ENCODE peak calls at places on chromosomes 2 and 18, in nine cellular contexts. B is neural progenitor cell, C is heart left ventricle, Q is AG10803, L is HFF-Myc, T is mucosa of descending colon, Z is psoas muscle, K is heart right ventricle, X is A549. J is an unnamed sample.

GRCh38 chr2:95021847-95022246 is 3.7 kb upstream of the MAL start:
- DNase-seq in B (no peak), C (no peak), Q (no peak), L (no peak), T (no peak), Z (no peak), K (no peak), X (no peak), J (no peak)

GRCh38 chr2:200298816-200299215 is 7.7 kb upstream of the SPATS2L start:
- DNase-seq in B (no peak), C (no peak), Q (no peak), L (no peak), T (no peak), Z (no peak), K (no peak), X (no peak), J (no peak)

GRCh38 chr2:239012936-239013669 is 165.2 kb downstream of the TWIST2 start:
- DNase-seq in B (no peak), C (no peak), Q (no peak), L (no peak), T (no peak), Z (no peak), K (no peak), X (no peak), J (no peak)

GRCh38 chr2:27627963-27628766 is 647 bp downstream of the CCDC121 start:
- DNase-seq in B (peak), C (no peak), Q (peak), L (no peak), T (no peak), Z (no peak), K (no peak), X (peak), J (peak)

GRCh38 chr2:15650616-15651366 is 59.1 kb downstream of the DDX1 start:
- DNase-seq in B (no peak), C (no peak), Q (no peak), L (no peak), T (no peak), Z (no peak), K (no peak), X (no peak), J (no peak)

GRCh38 chr2:133717497-133717896 is 149.2 kb upstream of the NCKAP5 start:
- DNase-seq in B (no peak), C (no peak), Q (peak), L (no peak), T (no peak), Z (no peak), K (no peak), X (no peak), J (peak)

GRCh38 chr2:147845608-147846002 is 776 bp downstream of the ACVR2A start:
- DNase-seq in B (no peak), C (no peak), Q (peak), L (no peak), T (no peak), Z (no peak), K (no peak), X (no peak), J (no peak)

GRCh38 chr2:107775791-107776190 is 50.9 kb upstream of the RGPD4 start:
- DNase-seq in B (no peak), C (no peak), Q (no peak), L (no peak), T (no peak), Z (no peak), K (no peak), X (no peak), J (no peak)

GRCh38 chr2:143937563-143938346 is 582.2 kb downstream of the ZEB2 start:
- DNase-seq in B (no peak), C (no peak), Q (no peak), L (no peak), T (no peak), Z (no peak), K (no peak), X (no peak), J (no peak)

GRCh38 chr2:171365232-171365631 is 68.6 kb downstream of the METTL8 start:
- DNase-seq in B (no peak), C (no peak), Q (no peak), L (peak), T (peak), Z (no peak), K (no peak), X (no peak), J (no peak)

GRCh38 chr18:44841221-44841620 is 160.5 kb downstream of the SETBP1 start:
- DNase-seq in B (no peak), C (no peak), Q (no peak), L (no peak), T (no peak), Z (no peak), K (no peak), X (no peak), J (no peak)

GRCh38 chr2:9407363-9407811 is 15.9 kb downstream of the ITGB1BP1 start:
- DNase-seq in B (no peak), C (no peak), Q (no peak), L (no peak), T (no peak), Z (no peak), K (no peak), X (no peak), J (no peak)

DNA sequence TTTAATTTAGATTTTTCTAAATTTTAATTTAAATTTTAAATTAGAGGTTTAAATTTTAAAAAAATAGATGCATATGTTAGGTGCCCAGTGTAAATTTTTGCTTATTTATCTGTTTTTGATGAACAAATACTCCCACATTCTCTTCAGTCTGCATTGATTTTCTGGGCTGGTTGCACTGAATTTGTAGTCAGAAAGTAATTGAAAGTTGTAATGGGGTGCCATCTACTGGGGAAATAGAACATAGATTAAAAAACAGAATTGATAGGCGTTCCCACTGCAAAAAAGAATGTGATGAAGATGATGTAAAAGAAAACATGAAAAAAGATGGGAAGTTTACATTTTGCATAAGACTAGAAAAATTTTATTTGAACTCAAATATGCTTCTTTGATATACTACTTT is 51.7 kb upstream of the CCDC85A start:
- DNase-seq in B (peak), C (no peak), Q (peak), L (peak), T (no peak), Z (no peak), K (no peak), X (peak), J (peak)
- TF ChIP-seq CTCF in B (peak), C (peak), Q (peak), L (peak), T (no peak), Z (peak), K (peak), X (peak), J (peak)

DNA sequence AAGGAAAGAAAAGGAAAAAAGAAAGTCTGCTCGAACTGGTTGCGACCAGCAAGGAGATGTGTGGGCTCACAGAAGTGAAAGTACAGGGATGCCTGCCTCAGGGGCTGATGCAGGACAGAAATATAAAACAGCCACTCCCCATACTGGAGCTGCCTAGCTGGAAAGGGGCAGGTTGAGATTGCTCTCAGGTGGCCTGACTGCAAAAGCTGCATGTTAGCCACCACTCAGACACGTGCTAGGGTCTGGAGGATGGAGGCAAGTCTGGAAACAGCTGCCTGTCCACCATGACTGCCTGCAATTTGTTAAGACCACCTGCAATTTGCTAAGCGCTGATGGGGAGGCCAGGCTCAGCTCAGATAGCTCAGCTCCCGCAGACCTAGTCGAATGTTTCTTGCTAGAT is 17.9 kb downstream of the B3GNT7 start:
- DNase-seq in B (no peak), C (no peak), Q (no peak), L (no peak), T (no peak), Z (no peak), K (no peak), X (no peak), J (no peak)
- H3K4me3 ChIP-seq in B (no peak), C (no peak), Q (no peak), L (no peak), T (no peak), Z (no peak), K (no peak), X (no peak), J (no peak)

GRCh38 chr2:150599889-150600288 is 112.4 kb upstream of the RND3 start:
- DNase-seq in B (no peak), C (no peak), Q (no peak), L (no peak), T (no peak), Z (no peak), K (no peak), X (no peak), J (no peak)
- TF ChIP-seq CTCF in B (no peak), C (peak), Q (no peak), L (no peak), T (no peak), Z (no peak), K (peak), X (no peak), J (no peak)

GRCh38 chr18:77102246-77103040 is 30.1 kb downstream of the MBP start:
- DNase-seq in B (no peak), C (no peak), Q (peak), L (peak), T (no peak), Z (no peak), K (no peak), X (no peak), J (peak)
- H3K4me3 ChIP-seq in B (no peak), C (no peak), Q (peak), L (peak), T (no peak), Z (peak), K (no peak), X (peak), J (peak)

DNA sequence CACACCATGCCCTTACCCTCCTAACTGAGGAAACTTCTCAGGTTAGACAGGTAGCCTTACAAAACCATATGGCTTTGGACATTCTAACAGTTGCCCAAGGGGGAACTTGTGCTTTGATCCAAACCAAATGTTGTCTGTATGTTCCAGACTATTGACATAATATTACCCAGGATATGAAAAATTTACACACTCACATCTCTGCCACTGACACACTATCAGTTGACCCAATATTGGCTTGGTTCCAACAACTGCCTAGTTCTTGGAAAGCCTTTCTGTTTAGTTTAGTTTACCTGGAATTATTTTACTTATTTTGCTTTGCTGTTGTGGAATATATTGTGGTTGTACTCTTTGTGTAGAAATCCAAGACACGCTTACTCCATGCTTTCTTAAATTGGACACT is 178.4 kb downstream of the RNF152 start:
- DNase-seq in B (no peak), C (no peak), Q (no peak), L (no peak), T (no peak), Z (no peak), K (no peak), X (no peak), J (no peak)
- TF ChIP-seq CTCF in B (no peak), C (no peak), Q (no peak), L (no peak), T (no peak), Z (no peak), K (no peak), X (no peak), J (no peak)

DNA sequence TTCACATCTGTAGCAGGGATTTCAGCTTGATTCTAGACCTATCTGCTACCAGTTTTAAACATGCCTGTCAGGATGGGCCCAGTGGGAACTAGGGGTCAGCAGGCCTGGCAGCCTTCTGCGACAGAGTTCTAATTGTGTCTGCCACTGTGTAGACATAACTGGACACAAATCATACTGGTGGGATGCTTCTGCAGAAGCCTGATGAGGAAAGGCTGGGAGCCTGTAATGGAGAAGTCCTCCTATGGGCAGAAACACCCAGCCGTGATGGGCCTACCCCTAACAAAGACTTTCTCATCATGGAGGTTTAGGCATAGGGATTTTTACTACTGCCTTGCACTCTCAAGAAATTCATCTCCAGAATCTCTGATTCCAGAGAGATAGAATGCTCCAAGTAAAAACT is 166.9 kb downstream of the PDE11A start:
- DNase-seq in B (no peak), C (no peak), Q (no peak), L (no peak), T (no peak), Z (no peak), K (no peak), X (no peak), J (no peak)
- H3K4me3 ChIP-seq in B (no peak), C (no peak), Q (no peak), L (no peak), T (no peak), Z (no peak), K (no peak), X (peak), J (no peak)

J was measured in AG09309.